ENCODE peak calls at places on chromosomes 16 and 17, in seven cellular contexts. One of them, this sample, is unnamed.

GRCh38 chr17:7323731-7324437 is 5.3 kb downstream of the NEURL4 start:
- DNase-seq in type B pancreatic cell: no peak
- DNase-seq in NCI-H774: no peak
- DNase-seq in stimulated activated CD8-positive, alpha-beta memory T cell treated with anti-CD3 and anti-CD28 coated beads, Interleukin-4, amount 100 ng/mL, for 1 hour: peak
- DNase-seq in A172: no peak
- DNase-seq in bronchial epithelial cell: peak
- DNase-seq in endothelial cell of umbilical vein: peak
- DNase-seq in this sample: no peak

GRCh38 chr16:4172070-4172469 is 55.8 kb upstream of the ADCY9 start:
- DNase-seq in type B pancreatic cell: no peak
- DNase-seq in NCI-H774: no peak
- DNase-seq in stimulated activated CD8-positive, alpha-beta memory T cell treated with anti-CD3 and anti-CD28 coated beads, Interleukin-4, amount 100 ng/mL, for 1 hour: no peak
- DNase-seq in A172: no peak
- DNase-seq in bronchial epithelial cell: no peak
- DNase-seq in endothelial cell of umbilical vein: no peak
- DNase-seq in this sample: no peak

GRCh38 chr16:57373117-57373947 is 1.0 kb downstream of the CX3CL1 start:
- DNase-seq in type B pancreatic cell: no peak
- DNase-seq in NCI-H774: no peak
- DNase-seq in stimulated activated CD8-positive, alpha-beta memory T cell treated with anti-CD3 and anti-CD28 coated beads, Interleukin-4, amount 100 ng/mL, for 1 hour: no peak
- DNase-seq in A172: no peak
- DNase-seq in bronchial epithelial cell: no peak
- DNase-seq in endothelial cell of umbilical vein: no peak
- DNase-seq in this sample: no peak

GRCh38 chr17:79975498-79976134 is 60.1 kb downstream of the TBC1D16 start:
- DNase-seq in type B pancreatic cell: no peak
- DNase-seq in NCI-H774: no peak
- DNase-seq in stimulated activated CD8-positive, alpha-beta memory T cell treated with anti-CD3 and anti-CD28 coated beads, Interleukin-4, amount 100 ng/mL, for 1 hour: no peak
- DNase-seq in A172: no peak
- DNase-seq in bronchial epithelial cell: no peak
- DNase-seq in endothelial cell of umbilical vein: no peak
- DNase-seq in this sample: no peak

GRCh38 chr16:72878301-72879269 is 169.3 kb downstream of the ZFHX3 start:
- DNase-seq in type B pancreatic cell: no peak
- DNase-seq in NCI-H774: no peak
- DNase-seq in stimulated activated CD8-positive, alpha-beta memory T cell treated with anti-CD3 and anti-CD28 coated beads, Interleukin-4, amount 100 ng/mL, for 1 hour: no peak
- DNase-seq in A172: peak
- DNase-seq in bronchial epithelial cell: no peak
- DNase-seq in endothelial cell of umbilical vein: no peak
- DNase-seq in this sample: no peak

GRCh38 chr16:24643489-24643888 is 86.0 kb upstream of the TNRC6A start:
- DNase-seq in type B pancreatic cell: no peak
- DNase-seq in NCI-H774: no peak
- DNase-seq in stimulated activated CD8-positive, alpha-beta memory T cell treated with anti-CD3 and anti-CD28 coated beads, Interleukin-4, amount 100 ng/mL, for 1 hour: no peak
- DNase-seq in A172: no peak
- DNase-seq in bronchial epithelial cell: no peak
- DNase-seq in endothelial cell of umbilical vein: no peak
- DNase-seq in this sample: no peak

GRCh38 chr16:57846078-57846697 is 43.9 kb upstream of the KIFC3 start:
- DNase-seq in type B pancreatic cell: no peak
- DNase-seq in NCI-H774: no peak
- DNase-seq in stimulated activated CD8-positive, alpha-beta memory T cell treated with anti-CD3 and anti-CD28 coated beads, Interleukin-4, amount 100 ng/mL, for 1 hour: no peak
- DNase-seq in A172: peak
- DNase-seq in bronchial epithelial cell: no peak
- DNase-seq in endothelial cell of umbilical vein: no peak
- DNase-seq in this sample: peak

GRCh38 chr17:81608082-81608481 is 28.8 kb downstream of the NPLOC4 start:
- DNase-seq in type B pancreatic cell: no peak
- DNase-seq in NCI-H774: no peak
- DNase-seq in stimulated activated CD8-positive, alpha-beta memory T cell treated with anti-CD3 and anti-CD28 coated beads, Interleukin-4, amount 100 ng/mL, for 1 hour: no peak
- DNase-seq in A172: no peak
- DNase-seq in bronchial epithelial cell: no peak
- DNase-seq in endothelial cell of umbilical vein: no peak
- DNase-seq in this sample: no peak

GRCh38 chr16:66968847-66969246 is 7.8 kb downstream of the CES3 start:
- DNase-seq in type B pancreatic cell: no peak
- DNase-seq in NCI-H774: no peak
- DNase-seq in stimulated activated CD8-positive, alpha-beta memory T cell treated with anti-CD3 and anti-CD28 coated beads, Interleukin-4, amount 100 ng/mL, for 1 hour: no peak
- DNase-seq in A172: no peak
- DNase-seq in bronchial epithelial cell: no peak
- DNase-seq in endothelial cell of umbilical vein: no peak
- DNase-seq in this sample: no peak

GRCh38 chr16:54939537-54940278 is 9.0 kb downstream of the IRX5 start:
- DNase-seq in type B pancreatic cell: no peak
- DNase-seq in NCI-H774: no peak
- DNase-seq in stimulated activated CD8-positive, alpha-beta memory T cell treated with anti-CD3 and anti-CD28 coated beads, Interleukin-4, amount 100 ng/mL, for 1 hour: no peak
- DNase-seq in A172: no peak
- DNase-seq in bronchial epithelial cell: no peak
- DNase-seq in endothelial cell of umbilical vein: no peak
- DNase-seq in this sample: no peak

GRCh38 chr17:4950757-4951204 is at the start of gene ENO3:
- DNase-seq in type B pancreatic cell: no peak
- DNase-seq in NCI-H774: no peak
- DNase-seq in stimulated activated CD8-positive, alpha-beta memory T cell treated with anti-CD3 and anti-CD28 coated beads, Interleukin-4, amount 100 ng/mL, for 1 hour: no peak
- DNase-seq in A172: no peak
- DNase-seq in bronchial epithelial cell: no peak
- DNase-seq in endothelial cell of umbilical vein: no peak
- DNase-seq in this sample: peak

GRCh38 chr16:13733561-13733960 is 186.4 kb upstream of the ERCC4 start:
- DNase-seq in type B pancreatic cell: no peak
- DNase-seq in NCI-H774: no peak
- DNase-seq in stimulated activated CD8-positive, alpha-beta memory T cell treated with anti-CD3 and anti-CD28 coated beads, Interleukin-4, amount 100 ng/mL, for 1 hour: no peak
- DNase-seq in A172: no peak
- DNase-seq in bronchial epithelial cell: no peak
- DNase-seq in endothelial cell of umbilical vein: no peak
- DNase-seq in this sample: no peak